ENCODE peak calls at places on chromosomes 6 and 20, in six cellular contexts. T is activated CD8-positive, alpha-beta memory T cell treated with anti-CD3 and anti-CD28 coated beads for 1 hour; R is mesenchymal stem cell; Y is stimulated activated CD4-positive, alpha-beta T cell treated with anti-CD3 and anti-CD28 coated beads, Interleukin-1b, Interleukin-23, amount 100 ng/mL, for 1 hour; D is KG1; G is GM23338. W is an unnamed sample.

GRCh38 chr20:37523012-37523391 is 2.0 kb downstream of the NNAT start:
- DNase-seq in T (no peak), R (no peak), Y (no peak), D (no peak), G (peak), W (no peak)

GRCh38 chr6:157029980-157030690 is 253.0 kb downstream of the ARID1B start:
- DNase-seq in T (no peak), R (no peak), Y (no peak), D (no peak), G (no peak), W (no peak)

GRCh38 chr6:159212026-159212425 is 42.8 kb downstream of the FNDC1 start:
- DNase-seq in T (no peak), R (no peak), Y (no peak), D (no peak), G (no peak), W (no peak)

GRCh38 chr20:59831901-59832240 is 101.6 kb downstream of the SYCP2 start:
- DNase-seq in T (no peak), R (no peak), Y (no peak), D (no peak), G (no peak), W (no peak)

GRCh38 chr6:35415065-35415880 is 36.9 kb upstream of the FANCE start:
- DNase-seq in T (no peak), R (peak), Y (no peak), D (no peak), G (peak), W (no peak)

GRCh38 chr6:136524936-136525413 is 25.2 kb downstream of the MAP7 start:
- DNase-seq in T (no peak), R (no peak), Y (no peak), D (peak), G (no peak), W (no peak)

GRCh38 chr6:33607126-33607783 is 13.9 kb upstream of the ITPR3 start:
- DNase-seq in T (no peak), R (no peak), Y (no peak), D (no peak), G (no peak), W (no peak)

GRCh38 chr20:60729119-60729900 is 522.8 kb upstream of the CDH4 start:
- DNase-seq in T (no peak), R (no peak), Y (no peak), D (no peak), G (peak), W (no peak)

GRCh38 chr6:109892451-109893435 is 85.4 kb upstream of the GPR6 start:
- DNase-seq in T (no peak), R (no peak), Y (no peak), D (no peak), G (peak), W (no peak)

GRCh38 chr6:90284236-90284744 is 12.4 kb downstream of the BACH2 start:
- DNase-seq in T (no peak), R (peak), Y (no peak), D (no peak), G (peak), W (no peak)

GRCh38 chr6:149320745-149321240 is 3.3 kb downstream of the TAB2 start:
- DNase-seq in T (no peak), R (no peak), Y (no peak), D (no peak), G (no peak), W (no peak)

GRCh38 chr6:125014157-125014957 is 52.1 kb downstream of the RNF217 start:
- DNase-seq in T (no peak), R (peak), Y (no peak), D (no peak), G (no peak), W (no peak)

GRCh38 chr6:4776967-4777925 is 1.0 kb downstream of the CDYL start:
- DNase-seq in T (no peak), R (peak), Y (peak), D (peak), G (peak), W (no peak)

GRCh38 chr6:38164131-38164481 is 344.6 kb downstream of the ZFAND3 start:
- DNase-seq in T (no peak), R (no peak), Y (no peak), D (no peak), G (no peak), W (no peak)

GRCh38 chr20:20297181-20297580 is 70.7 kb upstream of the INSM1 start:
- DNase-seq in T (no peak), R (no peak), Y (no peak), D (no peak), G (no peak), W (no peak)

GRCh38 chr6:34593741-34594140 is 37.6 kb upstream of the SPDEF start:
- DNase-seq in T (no peak), R (no peak), Y (no peak), D (no peak), G (no peak), W (no peak)

GRCh38 chr6:18080544-18080943 is 41.9 kb downstream of the NHLRC1 start:
- DNase-seq in T (no peak), R (no peak), Y (no peak), D (no peak), G (no peak), W (no peak)

GRCh38 chr6:83192456-83192855 is 609 bp downstream of the PGM3 start:
- DNase-seq in T (no peak), R (peak), Y (no peak), D (no peak), G (no peak), W (no peak)

GRCh38 chr6:143694560-143694959 is 16.8 kb downstream of the PHACTR2 start:
- DNase-seq in T (no peak), R (no peak), Y (no peak), D (no peak), G (no peak), W (no peak)

GRCh38 chr6:160992323-160993314 is 1.1 kb downstream of the MAP3K4 start:
- DNase-seq in T (no peak), R (peak), Y (no peak), D (peak), G (peak), W (peak)

GRCh38 chr6:43712590-43712989 is 25.0 kb upstream of the MRPS18A start:
- DNase-seq in T (no peak), R (no peak), Y (no peak), D (no peak), G (no peak), W (no peak)

GRCh38 chr6:39665871-39666270 is 59.3 kb downstream of the KIF6 start:
- DNase-seq in T (no peak), R (no peak), Y (no peak), D (no peak), G (no peak), W (no peak)

GRCh38 chr6:491233-491632 is 99.7 kb downstream of the IRF4 start:
- DNase-seq in T (no peak), R (no peak), Y (no peak), D (no peak), G (no peak), W (no peak)

GRCh38 chr20:49230021-49230420 is 10.8 kb downstream of the DDX27 start:
- DNase-seq in T (no peak), R (no peak), Y (no peak), D (no peak), G (no peak), W (no peak)

GRCh38 chr6:102387351-102388033 is 994.0 kb downstream of the GRIK2 start:
- DNase-seq in T (no peak), R (no peak), Y (no peak), D (no peak), G (no peak), W (no peak)

GRCh38 chr6:75230484-75231325 is 12.9 kb downstream of the COX7A2 start:
- DNase-seq in T (no peak), R (peak), Y (no peak), D (no peak), G (peak), W (no peak)

GRCh38 chr6:92684386-92684785 is 735.0 kb downstream of the EPHA7 start:
- DNase-seq in T (no peak), R (peak), Y (no peak), D (no peak), G (no peak), W (no peak)

W was measured in GF-D8.